ENCODE peak calls at places on chromosome 3, in five cellular contexts. W, F, A, G and Q are unnamed samples.

GRCh38 chr3:8278448-8278847 is 223.2 kb upstream of the LMCD1 start:
- DNase-seq in W (no peak), F (no peak), A (no peak), G (no peak), Q (no peak)

GRCh38 chr3:4071481-4072184 is 231.5 kb upstream of the SETMAR start:
- DNase-seq in W (peak), F (no peak), A (no peak), G (no peak), Q (no peak)

GRCh38 chr3:59559721-59560514 is 510.1 kb upstream of the CFAP20DC start:
- DNase-seq in W (no peak), F (no peak), A (peak), G (no peak), Q (no peak)

GRCh38 chr3:73521936-73522335 is 102.8 kb downstream of the PDZRN3 start:
- DNase-seq in W (no peak), F (no peak), A (no peak), G (no peak), Q (no peak)

GRCh38 chr3:76638006-76638405 is 401.9 kb upstream of the ROBO2 start:
- DNase-seq in W (no peak), F (no peak), A (no peak), G (no peak), Q (no peak)

GRCh38 chr3:17233398-17233800 is 348.6 kb downstream of the PLCL2 start:
- DNase-seq in W (peak), F (peak), A (peak), G (peak), Q (no peak)

GRCh38 chr3:37741644-37742043 is 120.0 kb upstream of the CTDSPL start:
- DNase-seq in W (no peak), F (peak), A (no peak), G (no peak), Q (peak)

GRCh38 chr3:189305412-189305811 is 133.6 kb downstream of the TPRG1 start:
- DNase-seq in W (no peak), F (no peak), A (no peak), G (no peak), Q (no peak)

GRCh38 chr3:50294089-50294488 is 1.9 kb upstream of the IFRD2 start:
- DNase-seq in W (no peak), F (no peak), A (no peak), G (no peak), Q (no peak)

GRCh38 chr3:184750684-184751083 is 38.8 kb upstream of the MAGEF1 start:
- DNase-seq in W (no peak), F (no peak), A (no peak), G (no peak), Q (no peak)

GRCh38 chr3:143331336-143331735 is 211.8 kb downstream of the CHST2 start:
- DNase-seq in W (no peak), F (no peak), A (peak), G (no peak), Q (no peak)

GRCh38 chr3:101104334-101104733 is 111.1 kb upstream of the ABI3BP start:
- DNase-seq in W (no peak), F (no peak), A (no peak), G (no peak), Q (no peak)

GRCh38 chr3:55770077-55770476 is 283.0 kb upstream of the WNT5A start:
- DNase-seq in W (no peak), F (no peak), A (no peak), G (no peak), Q (no peak)

GRCh38 chr3:80079886-80080285 is 312.1 kb upstream of the ROBO1 start:
- DNase-seq in W (no peak), F (no peak), A (no peak), G (no peak), Q (no peak)

GRCh38 chr3:128274837-128275236 is 121.6 kb downstream of the EEFSEC start:
- DNase-seq in W (no peak), F (no peak), A (peak), G (no peak), Q (no peak)

GRCh38 chr3:180700941-180701340 is 21.7 kb upstream of the CCDC39 start:
- DNase-seq in W (no peak), F (no peak), A (no peak), G (no peak), Q (no peak)

GRCh38 chr3:149933008-149933407 is 37.7 kb downstream of the PFN2 start:
- DNase-seq in W (no peak), F (no peak), A (no peak), G (no peak), Q (no peak)

GRCh38 chr3:122513386-122514122 is 1.2 kb downstream of the KPNA1 start:
- DNase-seq in W (no peak), F (no peak), A (no peak), G (no peak), Q (no peak)

GRCh38 chr3:141743305-141743704 is 5.2 kb downstream of the RNF7 start:
- DNase-seq in W (no peak), F (no peak), A (no peak), G (no peak), Q (no peak)

GRCh38 chr3:141738636-141739363 is 702 bp downstream of the RNF7 start:
- DNase-seq in W (no peak), F (no peak), A (peak), G (no peak), Q (no peak)

GRCh38 chr3:141737828-141738635 is at the start of gene RNF7:
- DNase-seq in W (peak), F (peak), A (peak), G (peak), Q (peak)

GRCh38 chr3:141739731-141740130 is 1.6 kb downstream of the RNF7 start:
- DNase-seq in W (no peak), F (no peak), A (no peak), G (no peak), Q (no peak)

GRCh38 chr3:141740349-141740748 is 2.3 kb downstream of the RNF7 start:
- DNase-seq in W (no peak), F (no peak), A (no peak), G (no peak), Q (no peak)
- H3K27ac ChIP-seq in W (no peak), F (no peak), A (no peak), G (no peak), Q (peak)

GRCh38 chr3:155946178-155946577 is 75.7 kb downstream of the GMPS start:
- DNase-seq in W (no peak), F (peak), A (peak), G (no peak), Q (no peak)
- H3K27ac ChIP-seq in W (no peak), F (no peak), A (peak), G (no peak), Q (no peak)

DNA sequence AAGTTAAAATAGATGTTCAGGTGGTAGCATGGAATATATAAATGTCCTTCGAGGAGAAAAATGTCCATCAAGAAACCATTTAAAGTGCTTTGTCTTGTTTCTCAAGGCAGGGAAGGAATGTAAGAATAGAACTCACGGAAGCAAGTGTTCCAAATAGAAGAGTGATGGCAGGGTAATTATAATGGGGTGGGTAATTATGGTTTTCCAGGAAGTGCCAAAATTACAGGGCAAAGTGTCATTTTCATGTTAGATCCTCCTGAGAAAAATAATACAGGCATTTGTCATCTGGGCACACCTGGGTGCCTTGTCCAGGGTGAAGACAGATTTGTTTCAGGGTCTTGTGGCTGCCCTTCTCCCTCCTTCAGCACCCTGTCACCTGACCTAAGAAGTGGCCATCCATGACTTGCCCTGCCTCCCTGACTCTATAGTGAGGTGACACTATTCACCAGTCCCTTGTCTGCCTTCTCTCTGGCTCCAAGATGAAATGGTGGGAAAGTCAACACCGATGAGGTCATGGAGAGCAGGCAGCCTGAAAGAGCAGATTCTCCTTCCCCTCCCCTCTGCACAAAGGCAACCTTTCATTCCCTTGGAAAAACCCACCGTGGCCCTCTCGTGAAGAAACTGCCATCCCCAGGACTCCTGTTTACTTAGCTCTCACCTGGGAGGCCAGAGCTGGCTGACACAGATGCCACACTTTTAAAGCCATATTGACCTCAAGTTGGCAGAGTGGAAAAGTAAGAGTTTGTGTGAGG is 45.1 kb upstream of the AMOTL2 start:
- DNase-seq in W (no peak), F (peak), A (no peak), G (no peak), Q (no peak)
- H3K27ac ChIP-seq in W (no peak), F (peak), A (no peak), G (no peak), Q (no peak)

DNA sequence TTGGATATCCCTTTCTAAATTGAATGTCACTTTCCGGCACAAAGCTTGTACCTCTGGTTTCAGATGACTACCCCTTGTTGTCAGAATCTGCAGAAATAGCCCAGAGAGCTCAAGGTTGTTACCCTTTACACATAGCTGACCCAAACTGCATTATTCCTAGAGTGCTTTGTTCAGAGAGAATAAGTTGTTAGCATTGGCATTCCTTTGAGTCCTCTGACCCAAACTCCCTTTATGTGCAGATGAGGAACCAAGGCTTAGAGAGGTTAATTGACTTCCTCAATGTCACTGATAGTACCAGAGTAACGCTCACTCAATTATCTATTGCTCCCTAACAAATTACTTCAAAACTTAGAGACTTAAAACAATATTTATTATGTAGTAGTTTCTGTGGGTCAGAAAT is 187.8 kb upstream of the UMPS start:
- DNase-seq in W (no peak), F (no peak), A (no peak), G (no peak), Q (no peak)
- H3K27ac ChIP-seq in W (no peak), F (no peak), A (no peak), G (no peak), Q (no peak)

DNA sequence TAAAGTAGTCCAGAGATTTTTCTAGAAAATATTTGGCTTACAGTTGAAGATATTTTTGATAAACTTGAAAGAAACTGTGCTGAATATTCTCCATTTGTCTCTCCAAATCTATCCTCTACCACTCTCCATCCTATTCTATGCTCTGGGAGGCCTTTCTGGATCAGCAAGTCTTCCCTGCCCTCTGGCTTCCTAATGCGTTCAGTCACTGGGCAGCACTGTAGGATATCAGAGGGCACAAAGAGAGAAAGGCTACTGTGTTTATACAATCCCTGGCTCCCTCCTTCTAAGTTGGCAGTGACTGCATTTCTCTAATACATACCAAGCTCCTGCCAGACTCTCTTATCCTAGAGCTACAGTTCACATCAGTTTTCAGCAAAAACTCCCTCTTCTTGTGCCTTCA is 102.1 kb upstream of the FHIT start:
- DNase-seq in W (no peak), F (no peak), A (no peak), G (no peak), Q (no peak)
- H3K27ac ChIP-seq in W (no peak), F (no peak), A (no peak), G (no peak), Q (no peak)

GRCh38 chr3:177179281-177180067 is 17.8 kb downstream of the TBL1XR1 start:
- DNase-seq in W (no peak), F (no peak), A (no peak), G (no peak), Q (no peak)
- H3K27ac ChIP-seq in W (no peak), F (no peak), A (no peak), G (no peak), Q (no peak)

GRCh38 chr3:58020740-58021071 is 12.5 kb downstream of the FLNB start:
- DNase-seq in W (no peak), F (no peak), A (no peak), G (no peak), Q (no peak)

GRCh38 chr3:58022490-58022889 is 14.3 kb downstream of the FLNB start:
- DNase-seq in W (no peak), F (no peak), A (no peak), G (no peak), Q (no peak)

GRCh38 chr3:58019343-58019742 is 11.1 kb downstream of the FLNB start:
- DNase-seq in W (no peak), F (no peak), A (no peak), G (no peak), Q (no peak)

GRCh38 chr3:58021962-58022361 is 13.7 kb downstream of the FLNB start:
- DNase-seq in W (no peak), F (peak), A (no peak), G (no peak), Q (no peak)

GRCh38 chr3:58021072-58021959 is 13.1 kb downstream of the FLNB start:
- DNase-seq in W (peak), F (peak), A (no peak), G (no peak), Q (no peak)
- H3K27ac ChIP-seq in W (peak), F (peak), A (no peak), G (no peak), Q (peak)